ENCODE peak calls at places on chromosome 2, in ten cellular contexts. B, F, R, U, C, H, S, P, Q and O are unnamed samples.

GRCh38 chr2:120344991-120345975 is 653 bp upstream of the INHBB start:
- DNase-seq in H (no peak), U (peak), B (peak), R (no peak), C (peak), Q (peak), F (no peak), P (no peak), S (no peak), O (no peak)

GRCh38 chr2:146982393-146982846 is 862.4 kb upstream of the ACVR2A start:
- DNase-seq in H (no peak), B (no peak), C (no peak), P (no peak), Q (no peak), S (no peak), F (no peak), R (peak), U (peak), O (no peak)

GRCh38 chr2:240886678-240887574 is 9.0 kb downstream of the MAB21L4 start:
- DNase-seq in S (no peak), B (no peak), F (no peak), H (no peak), C (no peak), U (no peak), R (no peak), Q (no peak), P (no peak), O (no peak)

GRCh38 chr2:53672881-53673522 is 94.6 kb upstream of the CHAC2 start:
- DNase-seq in H (no peak), R (no peak), F (peak), Q (no peak), U (peak), C (no peak), B (no peak), P (no peak), S (no peak), O (no peak)

GRCh38 chr2:212021947-212022346 is 516.7 kb downstream of the ERBB4 start:
- DNase-seq in U (peak), R (no peak), P (no peak), S (peak), Q (no peak), F (peak), C (no peak), H (no peak), B (no peak), O (no peak)

GRCh38 chr2:57720728-57721627 is 325.6 kb upstream of the VRK2 start:
- DNase-seq in B (peak), S (peak), Q (no peak), P (peak), F (peak), H (no peak), R (no peak), U (peak), C (peak), O (peak)

GRCh38 chr2:237615631-237616249 is 11.6 kb upstream of the LRRFIP1 start:
- DNase-seq in C (no peak), R (no peak), H (no peak), F (no peak), P (no peak), B (no peak), S (no peak), U (no peak), Q (no peak), O (no peak)

GRCh38 chr2:112814278-112814677 is 22.3 kb downstream of the IL1B start:
- DNase-seq in R (no peak), C (no peak), S (no peak), U (peak), Q (peak), B (no peak), H (no peak), F (peak), P (no peak), O (no peak)

GRCh38 chr2:113791697-113792590 is 35.5 kb upstream of the SLC35F5 start:
- DNase-seq in C (no peak), S (no peak), Q (no peak), H (no peak), U (peak), R (no peak), P (no peak), F (peak), B (no peak), O (no peak)

GRCh38 chr2:120389036-120389391 is 43.1 kb downstream of the INHBB start:
- DNase-seq in Q (no peak), H (no peak), R (no peak), U (no peak), B (no peak), S (no peak), P (no peak), C (no peak), F (no peak), O (no peak)

GRCh38 chr2:3768960-3769765 is 65.8 kb downstream of the DCDC2C start:
- DNase-seq in B (no peak), H (no peak), U (no peak), Q (no peak), S (no peak), C (no peak), R (no peak), F (no peak), P (no peak), O (no peak)

GRCh38 chr2:160339291-160339690 is 139.2 kb upstream of the ITGB6 start:
- DNase-seq in P (no peak), F (no peak), B (no peak), Q (no peak), S (no peak), U (no peak), R (no peak), C (no peak), H (no peak), O (no peak)

GRCh38 chr2:71186973-71187372 is 39.9 kb downstream of the PAIP2B start:
- DNase-seq in H (no peak), B (no peak), Q (no peak), C (no peak), R (no peak), F (no peak), P (no peak), S (no peak), U (no peak), O (no peak)

GRCh38 chr2:208179028-208179609 is 10.7 kb downstream of the C2orf80 start:
- DNase-seq in Q (no peak), C (peak), P (no peak), H (no peak), B (no peak), F (no peak), R (no peak), S (no peak), U (no peak), O (peak)

GRCh38 chr2:101036562-101036961 is 34.5 kb downstream of the RPL31 start:
- DNase-seq in H (no peak), C (no peak), U (peak), P (no peak), S (peak), F (peak), R (no peak), B (no peak), Q (no peak), O (peak)

GRCh38 chr2:134189009-134189717 is 64.7 kb upstream of the MGAT5 start:
- DNase-seq in Q (no peak), C (no peak), P (peak), U (peak), S (no peak), F (no peak), B (no peak), H (no peak), R (no peak), O (peak)

GRCh38 chr2:205714058-205714776 is 31.9 kb downstream of the NRP2 start:
- DNase-seq in H (no peak), R (no peak), P (no peak), U (no peak), S (no peak), B (no peak), Q (no peak), F (no peak), C (no peak), O (no peak)

GRCh38 chr2:109377976-109378375 is 235.8 kb downstream of the SEPTIN10 start:
- DNase-seq in R (peak), Q (peak), B (no peak), P (no peak), U (no peak), F (no peak), C (no peak), H (no peak), S (no peak), O (no peak)

GRCh38 chr2:136247204-136247990 is 129.4 kb upstream of the CXCR4 start:
- DNase-seq in P (no peak), B (no peak), H (no peak), R (no peak), Q (no peak), C (no peak), U (no peak), F (no peak), S (peak), O (peak)

GRCh38 chr2:158973511-158973956 is 5.1 kb downstream of the TANC1 start:
- DNase-seq in H (no peak), R (no peak), U (no peak), F (no peak), P (peak), B (no peak), S (no peak), C (no peak), Q (no peak), O (peak)

GRCh38 chr2:118014492-118014824 is 588 bp upstream of the CCDC93 start:
- DNase-seq in S (no peak), P (no peak), R (no peak), H (no peak), U (no peak), F (no peak), C (no peak), B (peak), Q (peak), O (no peak)

GRCh38 chr2:191020221-191020741 is 6.3 kb upstream of the STAT1 start:
- DNase-seq in Q (peak), C (peak), H (peak), P (peak), R (peak), S (peak), F (peak), B (peak), U (peak), O (peak)

GRCh38 chr2:24833821-24834732 is 40.9 kb downstream of the CENPO start:
- DNase-seq in R (no peak), Q (no peak), S (no peak), F (no peak), B (no peak), P (no peak), U (no peak), C (no peak), H (no peak), O (no peak)

GRCh38 chr2:112021269-112021668 is 33.8 kb upstream of the TMEM87B start:
- DNase-seq in H (no peak), S (no peak), C (no peak), U (no peak), B (no peak), F (no peak), P (no peak), R (no peak), Q (no peak), O (no peak)

GRCh38 chr2:225334524-225334923 is 65.0 kb upstream of the NYAP2 start:
- DNase-seq in S (no peak), R (no peak), Q (no peak), F (no peak), P (peak), H (no peak), U (no peak), B (no peak), C (no peak), O (no peak)

GRCh38 chr2:102016399-102016955 is 24.7 kb downstream of the IL1R2 start:
- DNase-seq in Q (no peak), S (no peak), B (no peak), C (no peak), H (no peak), F (no peak), P (no peak), R (no peak), U (no peak), O (no peak)

GRCh38 chr2:158060862-158061435 is 40.7 kb upstream of the UPP2 start:
- DNase-seq in C (no peak), H (no peak), U (peak), R (no peak), S (no peak), Q (no peak), B (no peak), P (no peak), F (no peak), O (peak)

GRCh38 chr2:195537811-195538210 is 119.2 kb upstream of the SLC39A10 start:
- DNase-seq in R (no peak), Q (no peak), F (no peak), P (no peak), S (no peak), H (no peak), U (no peak), C (no peak), B (no peak), O (no peak)

GRCh38 chr2:193482557-193482956 is 1287.8 kb upstream of the TMEFF2 start:
- DNase-seq in Q (no peak), C (no peak), B (no peak), U (no peak), F (no peak), R (no peak), S (no peak), P (no peak), H (no peak), O (no peak)

GRCh38 chr2:222033541-222033940 is 265.3 kb downstream of the PAX3 start:
- DNase-seq in H (no peak), F (no peak), R (no peak), P (no peak), C (no peak), Q (no peak), B (no peak), S (no peak), U (peak), O (no peak)